ENCODE peak calls at places on chromosome 15, in six cellular contexts. W is K562, I is A549, Y is SK-N-SH, E is HepG2, F is HCT116. L is an unnamed sample.

GRCh38 chr15:66703540-66703941 is 1.5 kb downstream of the SMAD6 start:
- DNase-seq in W (no peak), I (no peak), Y (peak), E (no peak), F (no peak), L (peak)

GRCh38 chr15:90469723-90470122 is 60.0 kb upstream of the CRTC3 start:
- DNase-seq in W (no peak), I (no peak), Y (no peak), E (no peak), F (no peak), L (no peak)

GRCh38 chr15:36407647-36408046 is 171.8 kb upstream of the CDIN1 start:
- DNase-seq in W (peak), I (no peak), Y (no peak), E (peak), F (no peak), L (peak)

GRCh38 chr15:39124925-39125625 is 455.8 kb upstream of the THBS1 start:
- DNase-seq in W (no peak), I (no peak), Y (no peak), E (no peak), F (no peak), L (peak)

GRCh38 chr15:77069521-77070121 is 1.3 kb downstream of the TSPAN3 start:
- DNase-seq in W (no peak), I (peak), Y (no peak), E (no peak), F (no peak), L (no peak)

GRCh38 chr15:60414016-60414682 is 16.4 kb upstream of the ANXA2 start:
- DNase-seq in W (no peak), I (peak), Y (no peak), E (no peak), F (no peak), L (peak)

GRCh38 chr15:31004220-31004733 is 12.8 kb upstream of the MTMR10 start:
- DNase-seq in W (no peak), I (no peak), Y (no peak), E (no peak), F (no peak), L (no peak)

GRCh38 chr15:75842722-75843617 is at the start of gene UBE2Q2:
- DNase-seq in W (peak), I (peak), Y (peak), E (peak), F (no peak), L (peak)

GRCh38 chr15:58454950-58455401 is 23.2 kb downstream of the LIPC start:
- DNase-seq in W (no peak), I (no peak), Y (no peak), E (peak), F (no peak), L (no peak)
- TF ChIP-seq RAD21 in W (no peak), I (no peak), Y (no peak), E (no peak), F (no peak), L (no peak)

GRCh38 chr15:67839929-67840746 is at the start of gene RNU6-1:
- DNase-seq in W (peak), I (peak), Y (peak), E (peak), F (peak), L (peak)

GRCh38 chr15:67838789-67839332 is 984 bp downstream of the RNU6-1 start:
- DNase-seq in W (no peak), I (no peak), Y (peak), E (peak), F (no peak), L (no peak)

GRCh38 chr15:67836955-67837354 is 2.9 kb downstream of the RNU6-1 start:
- DNase-seq in W (no peak), I (no peak), Y (no peak), E (no peak), F (no peak), L (no peak)

GRCh38 chr15:67840747-67841634 is 1.1 kb upstream of the RNU6-1 start:
- DNase-seq in W (peak), I (peak), Y (peak), E (peak), F (no peak), L (peak)

DNA sequence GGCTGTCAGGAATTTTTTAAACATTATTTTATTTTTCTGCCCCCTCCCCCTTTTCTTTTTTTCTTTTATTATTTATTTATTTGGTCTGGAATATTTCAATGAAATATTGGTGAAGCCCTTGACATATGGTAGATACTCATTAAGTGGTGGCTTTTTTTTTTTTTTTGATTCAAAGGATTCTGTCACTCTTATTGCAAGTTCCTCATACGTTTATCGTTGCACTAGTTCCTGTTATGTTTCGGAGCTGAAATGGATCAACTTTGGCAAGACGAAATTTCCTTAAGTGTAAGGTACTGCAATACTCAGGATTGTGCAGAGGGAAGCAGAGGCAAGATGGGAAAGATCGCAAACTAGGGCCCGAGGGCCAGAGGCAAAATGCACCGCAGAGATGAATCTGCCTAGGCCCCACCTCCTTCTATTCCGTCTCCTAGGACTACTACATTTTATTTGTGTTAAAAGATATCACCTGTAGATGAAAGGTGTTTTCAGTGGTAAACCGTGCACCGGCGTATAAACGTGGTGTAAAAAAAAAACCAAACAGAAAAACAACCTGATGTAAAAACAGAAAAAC is 402 bp downstream of the RNU6-1 start:
- DNase-seq in W (peak), I (peak), Y (peak), E (peak), F (peak), L (peak)
- TF ChIP-seq RAD21 in W (no peak), I (peak), Y (no peak), E (no peak), F (no peak), L (no peak)

DNA sequence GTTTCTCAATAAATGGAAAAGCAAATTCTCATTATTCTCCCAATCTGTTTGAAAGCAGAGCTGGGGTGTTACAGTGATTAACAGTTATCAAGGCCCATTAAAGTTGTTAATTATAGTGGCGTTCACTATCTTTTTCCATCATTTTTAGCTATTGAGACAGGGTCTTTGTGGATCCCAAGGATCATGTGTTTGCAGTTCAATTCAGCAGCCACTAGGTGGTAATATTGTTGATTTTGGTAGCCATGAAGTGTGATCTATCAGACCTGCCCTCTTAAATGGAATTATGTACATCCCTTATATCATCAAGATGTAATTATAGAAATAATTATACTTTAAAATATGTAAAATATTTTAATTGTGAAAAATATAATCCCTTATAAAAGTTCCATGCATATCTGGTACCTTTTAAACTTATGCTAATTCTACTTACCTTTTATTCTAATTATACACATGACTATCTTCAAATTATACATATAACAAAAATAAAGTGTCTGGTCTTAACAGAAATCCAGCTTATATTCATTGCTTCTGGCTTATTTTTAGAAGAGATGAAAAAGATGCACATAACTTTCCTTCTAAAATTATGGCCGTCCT is 126.4 kb downstream of the GREM1 start:
- DNase-seq in W (peak), I (peak), Y (peak), E (peak), F (peak), L (peak)
- TF ChIP-seq RAD21 in W (peak), I (peak), Y (peak), E (no peak), F (peak), L (peak)

GRCh38 chr15:84992157-84992940 is 10.7 kb downstream of the PDE8A start:
- DNase-seq in W (no peak), I (peak), Y (no peak), E (peak), F (peak), L (peak)
- TF ChIP-seq RAD21 in W (no peak), I (no peak), Y (no peak), E (no peak), F (no peak), L (no peak)

L was measured in IMR-90.